ENCODE peak calls at places on chromosomes 4 and X, in ten cellular contexts. E, P, O, J, D, V, F, G, M and W are unnamed samples.

GRCh38 chr4:1638272-1638598 is 45.9 kb downstream of the FAM53A start:
- DNase-seq in O (no peak), M (no peak), P (no peak), G (no peak), J (no peak), D (no peak), E (no peak), V (no peak), F (no peak), W (no peak)

GRCh38 chr4:176238157-176238608 is 30.8 kb downstream of the ASB5 start:
- DNase-seq in E (no peak), G (no peak), J (peak), M (peak), V (peak), P (no peak), D (no peak), F (peak), O (no peak), W (no peak)

GRCh38 chr4:89039735-89040338 is 17.1 kb downstream of the FAM13A start:
- DNase-seq in V (no peak), M (no peak), J (peak), E (no peak), D (no peak), P (no peak), O (no peak), F (no peak), G (no peak), W (no peak)

GRCh38 chrX:29348288-29348687 is 761.0 kb downstream of the IL1RAPL1 start:
- DNase-seq in P (no peak), M (no peak), V (no peak), G (no peak), O (no peak), E (no peak), F (no peak), J (no peak), D (no peak), W (no peak)

GRCh38 chrX:38799995-38800394 is 1.3 kb upstream of the MID1IP1 start:
- DNase-seq in V (no peak), F (peak), D (peak), E (no peak), P (no peak), M (no peak), J (no peak), O (no peak), G (no peak), W (no peak)

GRCh38 chr4:102759835-102760644 is 728 bp downstream of the MANBA start:
- DNase-seq in V (no peak), J (peak), F (no peak), P (no peak), O (peak), G (peak), M (peak), D (peak), E (no peak), W (no peak)

GRCh38 chr4:75248770-75249467 is 265.3 kb downstream of the RCHY1 start:
- DNase-seq in J (peak), O (no peak), V (no peak), D (no peak), P (no peak), M (no peak), G (no peak), F (no peak), E (no peak), W (no peak)

GRCh38 chrX:109352121-109352556 is 129.7 kb downstream of the GUCY2F start:
- DNase-seq in F (no peak), O (peak), G (no peak), E (no peak), D (no peak), V (no peak), P (no peak), J (peak), M (peak), W (no peak)

GRCh38 chr4:148515248-148515647 is 73.0 kb upstream of the NR3C2 start:
- DNase-seq in J (peak), P (no peak), M (no peak), G (no peak), F (no peak), V (no peak), E (no peak), O (no peak), D (no peak), W (no peak)

GRCh38 chr4:149638073-149638472 is 177.6 kb downstream of the IQCM start:
- DNase-seq in G (no peak), V (no peak), E (no peak), D (no peak), P (no peak), J (no peak), F (no peak), M (no peak), O (no peak), W (no peak)

GRCh38 chr4:155629183-155629825 is 37.3 kb upstream of the GUCY1A1 start:
- DNase-seq in O (no peak), F (no peak), E (peak), V (no peak), J (peak), D (no peak), M (no peak), P (no peak), G (no peak), W (no peak)

GRCh38 chrX:56785442-56785841 is 56.4 kb downstream of the NBDY start:
- DNase-seq in O (no peak), J (no peak), D (no peak), F (no peak), V (no peak), E (no peak), G (no peak), P (no peak), M (no peak), W (peak)

GRCh38 chr4:187171731-187172339 is 448.2 kb upstream of the FAT1 start:
- DNase-seq in G (no peak), M (no peak), P (no peak), O (no peak), E (no peak), F (no peak), V (no peak), J (no peak), D (no peak), W (no peak)